ENCODE peak calls at places on chromosome 4, in six cellular contexts. N is left ventricle myocardium superior; B is fibroblast of the aortic adventitia; Z is activated CD4-positive, alpha-beta T cell treated with anti-CD3 and anti-CD28 coated beads, Interleukin-2, amount 50 U/mL, for 4 hours; Q is iris pigment epithelial cell; D is mesenteric fat pad. L is an unnamed sample.

GRCh38 chr4:62548108-62548524 is 1348.0 kb downstream of the ADGRL3 start:
- DNase-seq in Z (no peak), D (no peak), B (peak; percentile 56), Q (no peak), N (peak; percentile 78), L (no peak)

GRCh38 chr4:140943486-140943885 is 187.3 kb upstream of the TBC1D9 start:
- DNase-seq in N (no peak), Q (peak; percentile 83), D (no peak), B (peak; percentile 74), Z (no peak), L (no peak)

GRCh38 chr4:124318292-124318691 is 394.2 kb downstream of the ANKRD50 start:
- DNase-seq in D (no peak), N (no peak), Z (no peak), Q (no peak), B (no peak), L (no peak)

GRCh38 chr4:21593268-21594002 is 355.1 kb downstream of the KCNIP4 start:
- DNase-seq in D (no peak), Z (no peak), B (no peak), Q (peak; percentile 1), N (no peak), L (no peak)

GRCh38 chr4:154489558-154490260 is 1.9 kb downstream of the DCHS2 start:
- DNase-seq in D (no peak), N (no peak), Q (no peak), B (no peak), Z (no peak), L (no peak)

GRCh38 chr4:37873383-37873782 is 17.5 kb upstream of the TBC1D1 start:
- DNase-seq in N (no peak), Z (no peak), Q (peak; percentile 90), B (peak; percentile 73), D (no peak), L (no peak)

GRCh38 chr4:173009129-173009823 is 159.3 kb upstream of the GALNT7 start:
- DNase-seq in B (no peak), N (no peak), Z (no peak), D (no peak), Q (peak; percentile 46), L (no peak)

GRCh38 chr4:110630621-110631402 is 7.9 kb upstream of the PITX2 start:
- DNase-seq in B (no peak), Z (no peak), Q (peak; percentile 69), D (no peak), N (no peak), L (no peak)

GRCh38 chr4:122783301-122784215 is 43.1 kb upstream of the FGF2 start:
- DNase-seq in Z (no peak), N (peak; percentile 77), Q (peak; percentile 85), B (peak; percentile 98), D (no peak), L (peak; percentile 64)

GRCh38 chr4:79528241-79528706 is 120.2 kb upstream of the GK2 start:
- DNase-seq in Q (peak; percentile 9), D (no peak), B (no peak), Z (no peak), N (no peak), L (no peak)

GRCh38 chr4:172601195-172601594 is 567.4 kb upstream of the GALNT7 start:
- DNase-seq in Z (no peak), N (no peak), D (no peak), B (no peak), Q (peak; percentile 40), L (no peak)

GRCh38 chr4:145804134-145804533 is 124.2 kb downstream of the C4orf51 start:
- DNase-seq in Q (peak; percentile 97), B (peak; percentile 97), N (no peak), D (no peak), Z (no peak), L (no peak)

GRCh38 chr4:93183589-93183988 is 645.0 kb upstream of the ATOH1 start:
- DNase-seq in Q (no peak), Z (no peak), B (peak; percentile 0), N (no peak), D (no peak), L (no peak)

GRCh38 chr4:41611881-41612871 is 74.2 kb downstream of the LIMCH1 start:
- DNase-seq in Z (no peak), B (peak; percentile 62), N (peak; percentile 79), Q (peak; percentile 72), D (no peak), L (peak; percentile 37)

GRCh38 chr4:3401436-3402171 is 40.2 kb upstream of the HGFAC start:
- DNase-seq in Q (no peak), N (no peak), Z (no peak), B (no peak), D (no peak), L (no peak)

GRCh38 chr4:79341893-79342653 is 16.2 kb upstream of the NAA11 start:
- DNase-seq in B (no peak), Z (no peak), N (no peak), D (no peak), Q (no peak), L (no peak)

GRCh38 chr4:72919937-72920336 is 149.6 kb downstream of the COX18 start:
- DNase-seq in D (no peak), B (no peak), Q (peak; percentile 25), N (no peak), Z (no peak), L (no peak)

GRCh38 chr4:139176299-139177048 is 544 bp downstream of the ELF2 start:
- DNase-seq in Z (peak; percentile 58), D (peak; percentile 95), B (peak; percentile 65), N (peak; percentile 90), Q (peak; percentile 79), L (peak; percentile 82)